ENCODE peak calls at places on chromosome 18, in five cellular contexts. U, F, M, T and O are unnamed samples.

GRCh38 chr18:34773961-34774754 is 64.1 kb downstream of the DTNA start:
- DNase-seq in U (no peak), F (no peak), M (no peak), T (no peak), O (no peak)

GRCh38 chr18:32259553-32259952 is 69.7 kb downstream of the MEP1B start:
- DNase-seq in U (no peak), F (no peak), M (no peak), T (no peak), O (no peak)

GRCh38 chr18:21167641-21168372 is 56.2 kb upstream of the ROCK1 start:
- DNase-seq in U (peak), F (no peak), M (no peak), T (no peak), O (no peak)

GRCh38 chr18:23354625-23355024 is 98.5 kb upstream of the RIOK3 start:
- DNase-seq in U (no peak), F (no peak), M (no peak), T (no peak), O (no peak)

GRCh38 chr18:62287753-62288668 is 37.1 kb upstream of the TNFRSF11A start:
- DNase-seq in U (no peak), F (no peak), M (no peak), T (no peak), O (no peak)

GRCh38 chr18:39620551-39621168 is 2055.1 kb upstream of the CELF4 start:
- DNase-seq in U (no peak), F (no peak), M (no peak), T (no peak), O (no peak)

GRCh38 chr18:23588836-23589560 is 2.7 kb upstream of the NPC1 start:
- DNase-seq in U (no peak), F (no peak), M (no peak), T (no peak), O (no peak)

GRCh38 chr18:36141576-36141975 is 11.9 kb downstream of the ELP2 start:
- DNase-seq in U (no peak), F (no peak), M (no peak), T (no peak), O (no peak)